ENCODE peak calls at places on chromosomes 2 and 18, in eight cellular contexts. R is foreskin keratinocyte; Q is MCF 10A; W is sigmoid colon; Y is mesothelial cell of epicardium; M is Peyer's patch; L is GM12865; O is CD4-positive, alpha-beta T cell. S is an unnamed sample.
A peak's percentile ranks its signal among the peaks of the same experiment; 100 is the strongest.

GRCh38 chr2:63078852-63079606 is 28.4 kb downstream of the OTX1 start:
- DNase-seq in R (peak; percentile 13), Q (peak; percentile 58), W (no peak), Y (no peak), M (no peak), L (peak; percentile 63), O (no peak), S (peak; percentile 8)

GRCh38 chr2:128307595-128307994 is 11.1 kb downstream of the HS6ST1 start:
- DNase-seq in R (no peak), Q (no peak), W (peak; percentile 55), Y (no peak), M (no peak), L (no peak), O (no peak), S (no peak)

GRCh38 chr2:235051436-235052260 is 99.8 kb downstream of the SH3BP4 start:
- DNase-seq in R (no peak), Q (no peak), W (no peak), Y (no peak), M (peak; percentile 27), L (no peak), O (no peak), S (peak; percentile 52)

GRCh38 chr18:31490387-31490786 is 7.6 kb upstream of the DSG2 start:
- DNase-seq in R (peak; percentile 80), Q (peak; percentile 73), W (no peak), Y (no peak), M (peak; percentile 61), L (peak; percentile 80), O (no peak), S (no peak)

GRCh38 chr2:205681836-205682238 is 464 bp upstream of the NRP2 start:
- DNase-seq in R (no peak), Q (no peak), W (peak; percentile 78), Y (no peak), M (peak; percentile 60), L (peak; percentile 34), O (no peak), S (no peak)

GRCh38 chr2:213104089-213104902 is 47.1 kb downstream of the IKZF2 start:
- DNase-seq in R (no peak), Q (peak; percentile 36), W (no peak), Y (no peak), M (no peak), L (no peak), O (no peak), S (no peak)

GRCh38 chr18:59835656-59836379 is 64.0 kb upstream of the PMAIP1 start:
- DNase-seq in R (no peak), Q (no peak), W (no peak), Y (no peak), M (no peak), L (peak; percentile 83), O (no peak), S (no peak)

GRCh38 chr2:78132391-78133370 is 610.5 kb upstream of the LRRTM4 start:
- DNase-seq in R (no peak), Q (no peak), W (no peak), Y (no peak), M (no peak), L (no peak), O (no peak), S (no peak)

GRCh38 chr18:77162580-77162979 is 30.0 kb upstream of the MBP start:
- DNase-seq in R (no peak), Q (peak; percentile 12), W (no peak), Y (no peak), M (no peak), L (no peak), O (no peak), S (no peak)

GRCh38 chr2:103898561-103898960 is 955.4 kb upstream of the POU3F3 start:
- DNase-seq in R (no peak), Q (no peak), W (no peak), Y (no peak), M (no peak), L (no peak), O (no peak), S (no peak)

GRCh38 chr2:105795575-105795934 is 50.8 kb downstream of the NCK2 start:
- DNase-seq in R (no peak), Q (no peak), W (no peak), Y (no peak), M (no peak), L (peak; percentile 54), O (no peak), S (no peak)

DNA sequence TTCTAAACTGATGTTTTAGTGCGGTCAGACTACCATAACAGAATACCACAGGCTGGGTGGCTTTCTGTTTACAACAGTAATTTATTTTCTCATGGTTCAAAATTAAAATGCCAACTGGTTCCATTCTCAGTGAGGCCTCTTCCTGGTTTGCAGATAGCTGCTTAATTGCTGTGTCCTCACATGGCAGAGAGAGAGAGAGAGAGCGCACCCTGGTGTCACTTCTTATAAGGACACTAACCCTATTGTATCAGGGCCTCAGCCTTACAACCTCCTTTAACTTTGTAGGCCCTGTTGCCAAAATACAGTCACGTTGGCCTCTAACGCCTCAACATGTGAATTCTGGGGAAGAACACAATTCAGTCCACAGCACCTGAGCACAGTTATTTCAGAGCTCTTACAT is 37.5 kb upstream of the ZNF385B start:
- DNase-seq in R (peak; percentile 12), Q (peak; percentile 61), W (no peak), Y (no peak), M (no peak), L (peak; percentile 65), O (no peak), S (peak; percentile 24)
- TF ChIP-seq CTCF in R (peak; percentile 62), Q (peak; percentile 12), W (no peak), Y (no peak), M (peak; percentile 34), L (peak; percentile 39), O (no peak), S (peak; percentile 66)

DNA sequence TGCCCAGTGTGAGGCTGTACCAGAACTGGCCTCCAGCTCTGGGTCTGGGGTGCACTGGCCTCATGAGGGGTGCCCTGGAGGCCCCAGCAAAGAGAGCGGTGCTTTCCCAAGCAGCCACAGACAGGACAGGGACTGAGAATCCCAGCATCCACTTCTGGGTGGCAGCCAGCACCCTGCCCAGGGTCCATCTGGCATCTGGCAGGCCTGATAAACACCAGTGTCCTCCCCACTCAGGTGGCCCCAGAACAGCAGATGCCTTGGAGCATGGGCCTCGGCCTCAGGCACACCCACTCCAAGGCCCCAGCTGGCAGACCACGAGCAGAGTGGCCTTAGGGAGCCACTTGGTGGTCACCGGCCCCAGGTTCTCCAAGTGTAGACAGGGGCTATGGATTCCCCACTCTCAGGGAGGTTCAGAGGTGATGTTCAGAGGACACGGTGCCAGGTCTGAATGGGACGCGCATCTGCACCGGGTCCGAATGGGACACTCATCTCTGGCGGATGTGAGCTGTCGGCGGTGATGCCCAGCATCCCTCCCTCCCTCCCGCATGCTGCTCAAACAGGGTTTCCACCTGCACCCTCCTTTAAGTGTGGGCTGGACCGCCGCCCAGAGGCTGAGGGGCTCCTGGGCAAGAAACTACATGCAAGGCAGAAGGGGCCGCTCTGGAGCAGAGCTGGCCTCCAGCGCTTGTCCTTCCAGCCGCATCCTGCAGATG is 82.2 kb upstream of the GPC1 start:
- DNase-seq in R (no peak), Q (no peak), W (peak; percentile 63), Y (no peak), M (no peak), L (no peak), O (no peak), S (no peak)
- TF ChIP-seq CTCF in R (peak; percentile 35), Q (no peak), W (no peak), Y (no peak), M (no peak), L (no peak), O (no peak), S (no peak)

GRCh38 chr2:238288650-238289573 is 502 bp upstream of the PER2 start:
- DNase-seq in R (peak; percentile 90), Q (peak; percentile 98), W (peak; percentile 99), Y (peak; percentile 95), M (peak; percentile 100), L (peak; percentile 99), O (peak; percentile 98), S (peak; percentile 97)

GRCh38 chr2:238286551-238286950 is 1.9 kb downstream of the PER2 start:
- DNase-seq in R (peak; percentile 56), Q (peak; percentile 87), W (peak; percentile 93), Y (no peak), M (peak; percentile 69), L (no peak), O (no peak), S (peak; percentile 90)

GRCh38 chr2:238289574-238289973 is 1.2 kb upstream of the PER2 start:
- DNase-seq in R (no peak), Q (no peak), W (peak; percentile 65), Y (no peak), M (no peak), L (peak; percentile 42), O (no peak), S (no peak)

GRCh38 chr2:238286987-238287386 is 1.4 kb downstream of the PER2 start:
- DNase-seq in R (no peak), Q (peak; percentile 20), W (peak; percentile 63), Y (no peak), M (peak; percentile 60), L (no peak), O (no peak), S (no peak)

DNA sequence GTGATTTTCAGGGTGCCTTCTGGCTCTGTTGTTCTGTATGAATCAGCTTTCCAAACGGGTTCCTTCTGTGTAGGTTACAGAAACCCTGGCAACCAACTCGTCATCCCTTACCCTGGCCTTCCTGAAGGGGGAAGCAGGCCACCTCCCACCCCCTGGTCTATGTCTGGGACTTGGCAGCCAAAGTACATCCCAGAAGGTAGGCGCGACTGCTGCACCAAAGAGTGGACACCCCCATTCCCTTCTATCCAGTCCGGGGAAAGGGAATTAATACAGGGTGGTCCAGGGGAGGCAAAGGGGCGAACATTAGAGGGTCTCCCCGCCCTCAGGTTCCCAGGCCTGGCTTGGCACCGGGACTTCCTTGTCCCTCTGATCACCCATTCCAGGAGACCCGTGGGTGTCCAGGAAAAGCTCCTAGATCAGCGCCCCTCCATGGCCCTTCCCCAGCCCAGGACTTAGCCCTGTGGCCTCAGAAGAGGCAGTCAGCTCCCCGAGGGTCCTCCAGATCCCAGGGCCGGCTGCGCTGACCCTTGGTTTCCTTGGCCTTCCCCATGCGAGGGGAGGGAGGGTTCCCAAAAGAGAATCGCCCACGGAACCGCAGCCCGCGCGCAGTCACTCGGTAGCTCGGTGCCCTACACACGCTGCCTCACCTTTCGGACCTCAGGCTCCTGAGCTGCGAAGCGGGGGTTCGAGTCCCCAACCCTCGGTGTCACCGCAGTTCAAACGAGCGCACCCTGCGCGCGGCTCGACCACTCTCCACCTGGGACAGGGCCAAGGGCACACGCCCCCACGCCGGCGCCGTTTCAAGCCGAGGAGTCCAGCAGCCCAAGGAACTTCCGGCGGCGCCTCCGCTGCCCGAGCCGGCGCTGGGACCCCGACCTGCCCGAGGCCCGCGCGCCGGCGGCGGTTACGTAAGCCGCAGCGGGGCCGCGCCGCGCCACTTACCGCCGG is at the start of gene PER2:
- DNase-seq in R (peak; percentile 75), Q (peak; percentile 82), W (peak; percentile 90), Y (no peak), M (peak; percentile 69), L (peak; percentile 54), O (peak; percentile 4), S (peak; percentile 96)
- TF ChIP-seq CTCF in R (peak; percentile 62), Q (peak; percentile 6), W (no peak), Y (no peak), M (peak; percentile 21), L (peak; percentile 2), O (no peak), S (peak; percentile 44)

GRCh38 chr2:142307086-142307485 is 176.3 kb upstream of the LRP1B start:
- DNase-seq in R (no peak), Q (no peak), W (no peak), Y (no peak), M (no peak), L (no peak), O (no peak), S (no peak)
- TF ChIP-seq CTCF in R (no peak), Q (no peak), W (no peak), Y (no peak), M (no peak), L (no peak), O (no peak), S (no peak)